ENCODE peak calls at places on chromosomes 3 and 15, in six cellular contexts. C, Z, I, X, M and S are unnamed samples. For H3K4me1, the result is how much of the 10 kb centered on the place peaks cover.

GRCh38 chr3:172751188-172751571 is 654 bp downstream of the ECT2 start:
- DNase-seq in C (no peak), Z (peak), I (peak), X (peak), M (no peak), S (peak)

GRCh38 chr3:192840143-192840836 is 77.4 kb downstream of the MB21D2 start:
- DNase-seq in C (no peak), Z (no peak), I (no peak), X (no peak), M (no peak), S (no peak)

GRCh38 chr15:69590932-69591524 is 138.4 kb downstream of the RPLP1 start:
- DNase-seq in C (no peak), Z (no peak), I (no peak), X (no peak), M (no peak), S (no peak)

GRCh38 chr15:51624022-51624421 is 1.5 kb upstream of the DMXL2 start:
- DNase-seq in C (no peak), Z (no peak), I (no peak), X (no peak), M (no peak), S (no peak)

GRCh38 chr3:129485681-129486056 is 42.8 kb upstream of the RHO start:
- DNase-seq in C (no peak), Z (peak), I (peak), X (peak), M (no peak), S (no peak)

GRCh38 chr3:8386221-8386620 is 115.4 kb upstream of the LMCD1 start:
- DNase-seq in C (no peak), Z (peak), I (peak), X (peak), M (no peak), S (no peak)

GRCh38 chr3:11671648-11672100 is 28.0 kb upstream of the VGLL4 start:
- DNase-seq in C (no peak), Z (peak), I (peak), X (peak), M (no peak), S (no peak)

GRCh38 chr3:185363662-185364203 is 797 bp downstream of the MAP3K13 start:
- DNase-seq in C (no peak), Z (no peak), I (no peak), X (no peak), M (no peak), S (no peak)

GRCh38 chr3:192080336-192080735 is 619.4 kb downstream of the PYDC2 start:
- DNase-seq in C (no peak), Z (no peak), I (no peak), X (no peak), M (no peak), S (no peak)

DNA sequence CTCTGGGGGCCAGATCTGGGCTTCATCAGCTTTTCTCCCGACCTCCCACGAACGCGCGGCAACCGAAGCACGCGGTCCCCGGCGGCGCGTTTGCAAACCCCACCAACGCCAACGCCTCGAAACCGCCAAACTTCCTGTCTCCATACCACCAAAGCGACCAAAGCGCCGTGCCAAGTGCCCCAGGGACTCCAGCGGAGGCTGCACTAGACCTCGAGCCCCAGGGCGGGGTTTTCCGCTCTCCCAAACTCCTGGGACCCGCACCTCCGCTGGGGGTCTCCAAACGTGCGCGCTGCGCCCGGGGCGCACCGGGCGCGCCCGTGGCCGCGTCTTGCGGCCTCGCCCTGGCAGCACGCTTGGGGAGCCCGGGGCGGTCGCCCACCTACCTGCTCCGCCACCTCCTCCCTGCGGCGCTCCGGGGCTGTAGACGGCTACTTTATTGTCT is 156.0 kb upstream of the FRMD4B start:
- DNase-seq in C (no peak), Z (peak), I (peak), X (no peak), M (peak), S (no peak)
- TF ChIP-seq EZH2 in C (peak), Z (peak), I (peak), X (no peak), M (no peak), S (peak)

GRCh38 chr3:157160652-157161480 is 919 bp upstream of the CCNL1 start:
- DNase-seq in C (no peak), Z (peak), I (peak), X (peak), M (peak), S (peak)

GRCh38 chr3:157156844-157157635 is 2.9 kb downstream of the CCNL1 start:
- DNase-seq in C (no peak), Z (peak), I (no peak), X (no peak), M (peak), S (peak)

GRCh38 chr3:157159762-157160651 is at the start of gene CCNL1:
- DNase-seq in C (peak), Z (peak), I (peak), X (peak), M (peak), S (peak)

GRCh38 chr3:157157836-157158235 is 2.1 kb downstream of the CCNL1 start:
- DNase-seq in C (no peak), Z (peak), I (no peak), X (no peak), M (no peak), S (no peak)

DNA sequence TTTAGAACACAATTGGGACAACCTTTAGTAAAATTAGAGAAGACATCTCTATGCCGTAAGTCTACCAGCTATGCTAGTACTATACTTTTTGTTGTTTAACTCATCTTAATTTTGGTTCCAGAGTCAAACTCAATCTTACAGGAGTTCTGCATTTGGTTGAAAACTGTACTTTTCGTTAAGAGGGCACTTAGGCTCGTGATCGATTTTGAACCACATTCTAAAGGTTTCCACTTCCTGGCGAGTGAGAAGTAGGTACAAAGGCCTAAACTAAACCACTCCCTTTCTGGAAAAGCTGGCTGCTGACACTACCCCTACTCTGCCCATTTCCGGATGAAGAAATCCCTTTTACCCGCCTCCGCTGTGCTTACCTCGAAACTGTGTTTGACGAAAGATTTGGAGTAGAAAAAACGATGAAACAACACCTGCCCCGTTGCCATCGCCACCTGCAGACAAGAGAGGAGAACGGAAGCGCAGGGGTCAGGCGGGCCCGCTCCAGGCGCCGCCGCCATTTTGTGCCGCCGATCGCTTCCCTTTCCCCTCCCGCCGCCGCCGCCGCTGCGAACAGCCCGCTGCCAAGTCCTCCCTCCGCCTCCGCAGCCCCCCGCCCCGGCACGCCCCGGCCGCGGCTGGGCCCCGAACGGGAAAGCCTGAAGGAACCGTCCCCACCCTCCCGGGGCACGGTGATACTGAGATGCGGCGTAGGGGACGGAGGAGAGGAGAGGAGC is 748 bp downstream of the CCNL1 start:
- DNase-seq in C (no peak), Z (peak), I (peak), X (peak), M (peak), S (peak)
- H3K4me1 ChIP-seq in C (under half), Z (half or more), I (under half), X (under half), M (under half), S (under half)

GRCh38 chr3:155323063-155323666 is 29.7 kb upstream of the STRIT1 start:
- DNase-seq in C (peak), Z (peak), I (peak), X (peak), M (peak), S (peak)
- H3K4me3 ChIP-seq in C (no peak), Z (no peak), I (no peak), X (no peak), M (no peak), S (no peak)

GRCh38 chr15:76342382-76343201 is 6.0 kb downstream of the ISL2 start:
- DNase-seq in C (no peak), Z (no peak), I (no peak), X (no peak), M (peak), S (peak)
- TF ChIP-seq EZH2 in C (peak), Z (peak), I (no peak), X (no peak), M (peak), S (peak)

GRCh38 chr3:125119752-125120369 is 64.1 kb upstream of the HEG1 start:
- DNase-seq in C (no peak), Z (no peak), I (no peak), X (no peak), M (no peak), S (no peak)

GRCh38 chr3:125116311-125117069 is 60.7 kb upstream of the HEG1 start:
- DNase-seq in C (no peak), Z (peak), I (peak), X (peak), M (no peak), S (no peak)

GRCh38 chr3:125120370-125121122 is 64.7 kb upstream of the HEG1 start:
- DNase-seq in C (peak), Z (peak), I (no peak), X (no peak), M (peak), S (peak)

GRCh38 chr3:125117631-125118191 is 61.9 kb upstream of the HEG1 start:
- DNase-seq in C (no peak), Z (no peak), I (no peak), X (no peak), M (no peak), S (no peak)

GRCh38 chr3:125118600-125118999 is 62.8 kb upstream of the HEG1 start:
- DNase-seq in C (no peak), Z (no peak), I (no peak), X (no peak), M (no peak), S (no peak)
- H3K4me1 ChIP-seq in C (under half), Z (under half), I (under half), X (under half), M (under half), S (half or more)

GRCh38 chr15:63528138-63528659 is 23.8 kb downstream of the USP3 start:
- DNase-seq in C (no peak), Z (peak), I (no peak), X (no peak), M (no peak), S (no peak)
- H3K4me3 ChIP-seq in C (no peak), Z (no peak), I (no peak), X (no peak), M (no peak), S (no peak)

GRCh38 chr15:89450076-89451006 is 46.0 kb downstream of the RHCG start:
- DNase-seq in C (no peak), Z (no peak), I (no peak), X (peak), M (no peak), S (no peak)
- TF ChIP-seq EZH2 in C (no peak), Z (no peak), I (no peak), X (no peak), M (no peak), S (no peak)